ENCODE peak calls at places on chromosome 1, in nine cellular contexts. B is osteocyte, N is LoVo, F is AG04449, Q is IMR-90, D is testis, W is psoas muscle, V is GM18507, M is EH. Y is an unnamed sample.

GRCh38 chr1:22212400-22213233 is 69.7 kb upstream of the WNT4 start:
- DNase-seq in B (no peak), N (no peak), F (no peak), Q (no peak), D (no peak), W (no peak), V (no peak), M (no peak), Y (no peak)

GRCh38 chr1:52127181-52128175 is 14.4 kb upstream of the ZFYVE9 start:
- DNase-seq in B (peak; percentile 62), N (peak; percentile 56), F (peak; percentile 17), Q (peak; percentile 77), D (peak; percentile 49), W (no peak), V (no peak), M (peak; percentile 74), Y (peak; percentile 27)

GRCh38 chr1:114510235-114511047 is 562 bp downstream of the TRIM33 start:
- DNase-seq in B (no peak), N (peak; percentile 53), F (no peak), Q (peak; percentile 30), D (peak; percentile 67), W (peak; percentile 34), V (peak; percentile 49), M (peak; percentile 68), Y (no peak)

GRCh38 chr1:241834733-241835377 is 13.1 kb upstream of the EXO1 start:
- DNase-seq in B (no peak), N (peak; percentile 45), F (no peak), Q (peak; percentile 79), D (no peak), W (no peak), V (no peak), M (peak; percentile 66), Y (no peak)

GRCh38 chr1:109091196-109092193 is 931 bp downstream of the TMEM167B start:
- DNase-seq in B (no peak), N (no peak), F (no peak), Q (peak; percentile 75), D (no peak), W (no peak), V (no peak), M (peak; percentile 54), Y (no peak)

GRCh38 chr1:203537806-203538464 is 44.0 kb downstream of the OPTC start:
- DNase-seq in B (no peak), N (no peak), F (no peak), Q (peak; percentile 91), D (no peak), W (no peak), V (no peak), M (peak; percentile 79), Y (peak; percentile 86)

GRCh38 chr1:34236089-34236488 is 59.4 kb downstream of the C1orf94 start:
- DNase-seq in B (no peak), N (no peak), F (no peak), Q (no peak), D (peak; percentile 58), W (no peak), V (no peak), M (no peak), Y (no peak)

GRCh38 chr1:181064030-181064594 is 24.4 kb upstream of the IER5 start:
- DNase-seq in B (no peak), N (no peak), F (no peak), Q (no peak), D (no peak), W (no peak), V (no peak), M (no peak), Y (no peak)

GRCh38 chr1:200530551-200531261 is 89.8 kb downstream of the KIF14 start:
- DNase-seq in B (no peak), N (no peak), F (no peak), Q (no peak), D (no peak), W (no peak), V (no peak), M (no peak), Y (no peak)

GRCh38 chr1:33272930-33273329 is 16.6 kb downstream of the ZNF362 start:
- DNase-seq in B (no peak), N (no peak), F (no peak), Q (no peak), D (no peak), W (no peak), V (no peak), M (no peak), Y (peak; percentile 38)

GRCh38 chr1:42155362-42155761 is 2.2 kb downstream of the GUCA2B start:
- DNase-seq in B (no peak), N (no peak), F (no peak), Q (no peak), D (no peak), W (no peak), V (no peak), M (no peak), Y (no peak)

GRCh38 chr1:31064115-31064514 is 1.4 kb downstream of the PUM1 start:
- DNase-seq in B (no peak), N (no peak), F (no peak), Q (no peak), D (no peak), W (no peak), V (no peak), M (peak; percentile 19), Y (no peak)

GRCh38 chr1:173056355-173056754 is 5.6 kb upstream of the TNFSF18 start:
- DNase-seq in B (no peak), N (no peak), F (no peak), Q (no peak), D (no peak), W (no peak), V (no peak), M (peak; percentile 17), Y (no peak)

GRCh38 chr1:169115891-169116585 is 9.5 kb downstream of the ATP1B1 start:
- DNase-seq in B (no peak), N (no peak), F (no peak), Q (peak; percentile 48), D (peak; percentile 66), W (peak; percentile 44), V (peak; percentile 18), M (peak; percentile 48), Y (peak; percentile 86)

GRCh38 chr1:54287176-54287650 is 87.2 kb downstream of the MRPL37 start:
- DNase-seq in B (peak; percentile 85), N (peak; percentile 92), F (peak; percentile 38), Q (peak; percentile 55), D (peak; percentile 86), W (peak; percentile 79), V (no peak), M (peak; percentile 91), Y (peak; percentile 77)

GRCh38 chr1:167500283-167500860 is 18.0 kb downstream of the CD247 start:
- DNase-seq in B (no peak), N (no peak), F (no peak), Q (no peak), D (no peak), W (no peak), V (no peak), M (no peak), Y (no peak)

GRCh38 chr1:55774446-55774845 is 559.3 kb upstream of the USP24 start:
- DNase-seq in B (no peak), N (no peak), F (no peak), Q (no peak), D (no peak), W (no peak), V (no peak), M (no peak), Y (no peak)